ENCODE peak calls at places on chromosomes 11 and 22, in nine cellular contexts. One of them, this sample, is unnamed.

GRCh38 chr22:36737776-36738175 is 34.2 kb upstream of the CACNG2 start:
- DNase-seq in GM13977: no peak
- DNase-seq in AG09319: no peak
- DNase-seq in OCI-M1: no peak
- DNase-seq in stimulated activated CD8-positive, alpha-beta memory T cell treated with anti-CD3 and anti-CD28 coated beads, Interleukin-4, amount 100 ng/mL, for 48 hours: no peak
- DNase-seq in AG04450: no peak
- DNase-seq in effector CD4-positive, alpha-beta T cell: no peak
- DNase-seq in GOT3: no peak
- DNase-seq in ELF-1: no peak
- DNase-seq in this sample: no peak

GRCh38 chr11:31810779-31811647 is at the start of gene PAX6:
- DNase-seq in GM13977: peak
- DNase-seq in AG09319: no peak
- DNase-seq in OCI-M1: peak
- DNase-seq in stimulated activated CD8-positive, alpha-beta memory T cell treated with anti-CD3 and anti-CD28 coated beads, Interleukin-4, amount 100 ng/mL, for 48 hours: no peak
- DNase-seq in AG04450: no peak
- DNase-seq in effector CD4-positive, alpha-beta T cell: no peak
- DNase-seq in GOT3: peak
- DNase-seq in ELF-1: peak
- DNase-seq in this sample: no peak

GRCh38 chr11:61853698-61854169 is 25.6 kb downstream of the FADS2 start:
- DNase-seq in GM13977: no peak
- DNase-seq in AG09319: no peak
- DNase-seq in OCI-M1: no peak
- DNase-seq in stimulated activated CD8-positive, alpha-beta memory T cell treated with anti-CD3 and anti-CD28 coated beads, Interleukin-4, amount 100 ng/mL, for 48 hours: no peak
- DNase-seq in AG04450: no peak
- DNase-seq in effector CD4-positive, alpha-beta T cell: no peak
- DNase-seq in GOT3: no peak
- DNase-seq in ELF-1: no peak
- DNase-seq in this sample: no peak

GRCh38 chr11:114026355-114026754 is 33.2 kb upstream of the ZBTB16 start:
- DNase-seq in GM13977: no peak
- DNase-seq in AG09319: no peak
- DNase-seq in OCI-M1: peak
- DNase-seq in stimulated activated CD8-positive, alpha-beta memory T cell treated with anti-CD3 and anti-CD28 coated beads, Interleukin-4, amount 100 ng/mL, for 48 hours: peak
- DNase-seq in AG04450: no peak
- DNase-seq in effector CD4-positive, alpha-beta T cell: no peak
- DNase-seq in GOT3: no peak
- DNase-seq in ELF-1: peak
- DNase-seq in this sample: no peak

GRCh38 chr22:23837496-23837859 is 1.3 kb downstream of the DERL3 start:
- DNase-seq in GM13977: no peak
- DNase-seq in AG09319: no peak
- DNase-seq in OCI-M1: no peak
- DNase-seq in stimulated activated CD8-positive, alpha-beta memory T cell treated with anti-CD3 and anti-CD28 coated beads, Interleukin-4, amount 100 ng/mL, for 48 hours: no peak
- DNase-seq in AG04450: no peak
- DNase-seq in effector CD4-positive, alpha-beta T cell: no peak
- DNase-seq in GOT3: no peak
- DNase-seq in ELF-1: no peak
- DNase-seq in this sample: no peak

GRCh38 chr11:114354076-114354475 is 46.2 kb downstream of the C11orf71 start:
- DNase-seq in GM13977: no peak
- DNase-seq in AG09319: no peak
- DNase-seq in OCI-M1: no peak
- DNase-seq in stimulated activated CD8-positive, alpha-beta memory T cell treated with anti-CD3 and anti-CD28 coated beads, Interleukin-4, amount 100 ng/mL, for 48 hours: no peak
- DNase-seq in AG04450: peak
- DNase-seq in effector CD4-positive, alpha-beta T cell: no peak
- DNase-seq in GOT3: peak
- DNase-seq in ELF-1: no peak
- DNase-seq in this sample: no peak

GRCh38 chr11:5285703-5286102 is 16.0 kb upstream of the HBE1 start:
- DNase-seq in GM13977: no peak
- DNase-seq in AG09319: no peak
- DNase-seq in OCI-M1: peak
- DNase-seq in stimulated activated CD8-positive, alpha-beta memory T cell treated with anti-CD3 and anti-CD28 coated beads, Interleukin-4, amount 100 ng/mL, for 48 hours: no peak
- DNase-seq in AG04450: no peak
- DNase-seq in effector CD4-positive, alpha-beta T cell: no peak
- DNase-seq in GOT3: no peak
- DNase-seq in ELF-1: no peak
- DNase-seq in this sample: no peak

GRCh38 chr11:14972581-14973490 is 685 bp upstream of the CALCA start:
- DNase-seq in GM13977: no peak
- DNase-seq in AG09319: no peak
- DNase-seq in OCI-M1: no peak
- DNase-seq in stimulated activated CD8-positive, alpha-beta memory T cell treated with anti-CD3 and anti-CD28 coated beads, Interleukin-4, amount 100 ng/mL, for 48 hours: no peak
- DNase-seq in AG04450: no peak
- DNase-seq in effector CD4-positive, alpha-beta T cell: no peak
- DNase-seq in GOT3: no peak
- DNase-seq in ELF-1: no peak
- DNase-seq in this sample: no peak

GRCh38 chr11:9717719-9718118 is 53.8 kb downstream of the SWAP70 start:
- DNase-seq in GM13977: no peak
- DNase-seq in AG09319: no peak
- DNase-seq in OCI-M1: no peak
- DNase-seq in stimulated activated CD8-positive, alpha-beta memory T cell treated with anti-CD3 and anti-CD28 coated beads, Interleukin-4, amount 100 ng/mL, for 48 hours: no peak
- DNase-seq in AG04450: no peak
- DNase-seq in effector CD4-positive, alpha-beta T cell: no peak
- DNase-seq in GOT3: no peak
- DNase-seq in ELF-1: no peak
- DNase-seq in this sample: no peak

GRCh38 chr22:35633520-35633919 is 14.7 kb upstream of the APOL6 start:
- DNase-seq in GM13977: no peak
- DNase-seq in AG09319: no peak
- DNase-seq in OCI-M1: no peak
- DNase-seq in stimulated activated CD8-positive, alpha-beta memory T cell treated with anti-CD3 and anti-CD28 coated beads, Interleukin-4, amount 100 ng/mL, for 48 hours: no peak
- DNase-seq in AG04450: no peak
- DNase-seq in effector CD4-positive, alpha-beta T cell: no peak
- DNase-seq in GOT3: no peak
- DNase-seq in ELF-1: no peak
- DNase-seq in this sample: no peak

GRCh38 chr11:36048496-36049247 is 104.8 kb downstream of the LDLRAD3 start:
- DNase-seq in GM13977: no peak
- DNase-seq in AG09319: no peak
- DNase-seq in OCI-M1: peak
- DNase-seq in stimulated activated CD8-positive, alpha-beta memory T cell treated with anti-CD3 and anti-CD28 coated beads, Interleukin-4, amount 100 ng/mL, for 48 hours: no peak
- DNase-seq in AG04450: no peak
- DNase-seq in effector CD4-positive, alpha-beta T cell: no peak
- DNase-seq in GOT3: no peak
- DNase-seq in ELF-1: no peak
- DNase-seq in this sample: no peak

GRCh38 chr11:58905141-58905715 is 34.1 kb upstream of the GLYATL1 start:
- DNase-seq in GM13977: no peak
- DNase-seq in AG09319: no peak
- DNase-seq in OCI-M1: no peak
- DNase-seq in stimulated activated CD8-positive, alpha-beta memory T cell treated with anti-CD3 and anti-CD28 coated beads, Interleukin-4, amount 100 ng/mL, for 48 hours: no peak
- DNase-seq in AG04450: no peak
- DNase-seq in effector CD4-positive, alpha-beta T cell: no peak
- DNase-seq in GOT3: no peak
- DNase-seq in ELF-1: peak
- DNase-seq in this sample: peak

GRCh38 chr11:120174866-120175265 is 36.0 kb upstream of the OAF start:
- DNase-seq in GM13977: no peak
- DNase-seq in AG09319: no peak
- DNase-seq in OCI-M1: no peak
- DNase-seq in stimulated activated CD8-positive, alpha-beta memory T cell treated with anti-CD3 and anti-CD28 coated beads, Interleukin-4, amount 100 ng/mL, for 48 hours: no peak
- DNase-seq in AG04450: no peak
- DNase-seq in effector CD4-positive, alpha-beta T cell: no peak
- DNase-seq in GOT3: no peak
- DNase-seq in ELF-1: no peak
- DNase-seq in this sample: no peak

GRCh38 chr11:134741453-134742227 is 329.6 kb upstream of the B3GAT1 start:
- DNase-seq in GM13977: no peak
- DNase-seq in AG09319: no peak
- DNase-seq in OCI-M1: no peak
- DNase-seq in stimulated activated CD8-positive, alpha-beta memory T cell treated with anti-CD3 and anti-CD28 coated beads, Interleukin-4, amount 100 ng/mL, for 48 hours: no peak
- DNase-seq in AG04450: no peak
- DNase-seq in effector CD4-positive, alpha-beta T cell: no peak
- DNase-seq in GOT3: no peak
- DNase-seq in ELF-1: no peak
- DNase-seq in this sample: no peak

GRCh38 chr11:61587951-61588695 is 7.2 kb upstream of the SYT7 start:
- DNase-seq in GM13977: peak
- DNase-seq in AG09319: no peak
- DNase-seq in OCI-M1: peak
- DNase-seq in stimulated activated CD8-positive, alpha-beta memory T cell treated with anti-CD3 and anti-CD28 coated beads, Interleukin-4, amount 100 ng/mL, for 48 hours: peak
- DNase-seq in AG04450: no peak
- DNase-seq in effector CD4-positive, alpha-beta T cell: peak
- DNase-seq in GOT3: no peak
- DNase-seq in ELF-1: peak
- DNase-seq in this sample: no peak

GRCh38 chr11:8613036-8613435 is 19.0 kb upstream of the STK33 start:
- DNase-seq in GM13977: no peak
- DNase-seq in AG09319: no peak
- DNase-seq in OCI-M1: no peak
- DNase-seq in stimulated activated CD8-positive, alpha-beta memory T cell treated with anti-CD3 and anti-CD28 coated beads, Interleukin-4, amount 100 ng/mL, for 48 hours: no peak
- DNase-seq in AG04450: no peak
- DNase-seq in effector CD4-positive, alpha-beta T cell: no peak
- DNase-seq in GOT3: no peak
- DNase-seq in ELF-1: peak
- DNase-seq in this sample: peak

GRCh38 chr11:67071420-67072284 is 15.0 kb downstream of the RHOD start:
- DNase-seq in GM13977: peak
- DNase-seq in AG09319: no peak
- DNase-seq in OCI-M1: peak
- DNase-seq in stimulated activated CD8-positive, alpha-beta memory T cell treated with anti-CD3 and anti-CD28 coated beads, Interleukin-4, amount 100 ng/mL, for 48 hours: peak
- DNase-seq in AG04450: no peak
- DNase-seq in effector CD4-positive, alpha-beta T cell: peak
- DNase-seq in GOT3: no peak
- DNase-seq in ELF-1: peak
- DNase-seq in this sample: no peak

This sample was measured in esophagus muscularis mucosa.